ENCODE peak calls at places on chromosomes 1 and 21, in ten cellular contexts. S is mucosa of gallbladder; Z is colonic mucosa; L is activated B cell treated with CpG ODN at 0.5 μM for 24 hours; T is uterus; F is ELR; R is WERI-Rb-1; W is naive thymus-derived CD8-positive, alpha-beta T cell; J is HTR-8/SVneo; N is central memory CD8-positive, alpha-beta T cell. C is an unnamed sample.

GRCh38 chr21:35231115-35231514 is 182.0 kb upstream of the RUNX1 start:
- DNase-seq in S (no peak), Z (no peak), L (no peak), T (no peak), F (peak; percentile 12), R (no peak), W (no peak), J (no peak), N (no peak), C (no peak)

GRCh38 chr1:220776725-220777326 is 9.9 kb upstream of the MTARC1 start:
- DNase-seq in S (peak; percentile 81), Z (peak; percentile 90), L (peak; percentile 76), T (peak; percentile 62), F (peak; percentile 78), R (peak; percentile 89), W (peak; percentile 14), J (peak; percentile 81), N (no peak), C (peak; percentile 92)

GRCh38 chr1:62887799-62888507 is 104.0 kb downstream of the ATG4C start:
- DNase-seq in S (no peak), Z (no peak), L (no peak), T (no peak), F (no peak), R (no peak), W (no peak), J (no peak), N (no peak), C (no peak)

GRCh38 chr1:212477014-212477679 is 44.4 kb downstream of the NENF start:
- DNase-seq in S (peak; percentile 89), Z (peak; percentile 92), L (peak; percentile 52), T (peak; percentile 86), F (peak; percentile 90), R (peak; percentile 87), W (peak; percentile 49), J (peak; percentile 87), N (peak; percentile 54), C (peak; percentile 80)

GRCh38 chr1:111452581-111452980 is 3.3 kb downstream of the ATP5PB start:
- DNase-seq in S (no peak), Z (no peak), L (no peak), T (no peak), F (no peak), R (no peak), W (no peak), J (no peak), N (no peak), C (no peak)

GRCh38 chr21:42515708-42516502 is 2.3 kb downstream of the SLC37A1 start:
- DNase-seq in S (peak; percentile 68), Z (peak; percentile 78), L (no peak), T (no peak), F (no peak), R (no peak), W (no peak), J (no peak), N (no peak), C (no peak)

GRCh38 chr1:189435398-189435797 is 1042.3 kb downstream of the BRINP3 start:
- DNase-seq in S (no peak), Z (no peak), L (no peak), T (no peak), F (no peak), R (no peak), W (no peak), J (no peak), N (no peak), C (no peak)

GRCh38 chr1:8090241-8090702 is 64.2 kb upstream of the ERRFI1 start:
- DNase-seq in S (no peak), Z (no peak), L (no peak), T (no peak), F (peak; percentile 94), R (no peak), W (no peak), J (peak; percentile 45), N (no peak), C (no peak)

GRCh38 chr1:151547119-151547899 is 7.2 kb downstream of the TUFT1 start:
- DNase-seq in S (peak; percentile 84), Z (peak; percentile 84), L (no peak), T (peak; percentile 65), F (peak; percentile 92), R (no peak), W (no peak), J (peak; percentile 75), N (no peak), C (no peak)

GRCh38 chr1:43587594-43587993 is 56.9 kb downstream of the PTPRF start:
- DNase-seq in S (peak; percentile 59), Z (no peak), L (no peak), T (no peak), F (no peak), R (no peak), W (no peak), J (no peak), N (no peak), C (no peak)

GRCh38 chr1:6603851-6604558 is 1.3 kb upstream of the KLHL21 start:
- DNase-seq in S (peak; percentile 78), Z (no peak), L (no peak), T (peak; percentile 81), F (peak; percentile 79), R (no peak), W (no peak), J (peak; percentile 19), N (no peak), C (peak; percentile 86)

GRCh38 chr1:243261389-243261788 is 5.5 kb downstream of the SDCCAG8 start:
- DNase-seq in S (no peak), Z (no peak), L (no peak), T (no peak), F (no peak), R (no peak), W (no peak), J (no peak), N (no peak), C (no peak)

GRCh38 chr1:59126361-59126760 is 170.5 kb upstream of the FGGY start:
- DNase-seq in S (no peak), Z (no peak), L (no peak), T (no peak), F (peak; percentile 53), R (no peak), W (no peak), J (no peak), N (no peak), C (no peak)

GRCh38 chr1:180881806-180882509 is 30.7 kb upstream of the KIAA1614 start:
- DNase-seq in S (no peak), Z (no peak), L (no peak), T (no peak), F (peak; percentile 77), R (no peak), W (no peak), J (peak; percentile 60), N (no peak), C (no peak)

GRCh38 chr1:232393010-232393833 is 236.7 kb downstream of the SIPA1L2 start:
- DNase-seq in S (no peak), Z (no peak), L (no peak), T (no peak), F (no peak), R (peak; percentile 0), W (no peak), J (peak; percentile 26), N (no peak), C (no peak)

GRCh38 chr1:160681067-160681890 is 30.3 kb downstream of the CD48 start:
- DNase-seq in S (peak; percentile 55), Z (peak; percentile 72), L (peak; percentile 67), T (peak; percentile 16), F (peak; percentile 70), R (peak; percentile 78), W (peak; percentile 79), J (peak; percentile 19), N (peak; percentile 79), C (peak; percentile 86)

C was measured in Right ventricle myocardium inferior.